ENCODE peak calls at places on chromosomes 1 and 21, in ten cellular contexts. V is stimulated activated CD8-positive, alpha-beta memory T cell treated with anti-CD3 and anti-CD28 coated beads, Interleukin-2, amount 100 ng/mL, for 48 hours; F is activated T-helper 1 cell treated with Interleukin-2 at 50 U/mL for 16 hours; O is substantia nigra; X is skeletal muscle cell; U is NCI-H2107; C is NCI-H2029 treated with DMSO at 0.1 percent for 48 hours; N is hypothalamus; B is BE2C; K is iris pigment epithelial cell. P is an unnamed sample.

GRCh38 chr1:187409341-187409740 is 580.6 kb downstream of the PLA2G4A start:
- DNase-seq in U (no peak), O (no peak), V (no peak), B (no peak), C (no peak), X (no peak), K (peak), N (no peak), F (no peak), P (no peak)

GRCh38 chr1:179083031-179083345 is 1.1 kb downstream of the TOR3A start:
- DNase-seq in C (no peak), V (no peak), N (no peak), O (no peak), X (no peak), F (no peak), K (peak), U (no peak), B (no peak), P (no peak)

GRCh38 chr1:15337656-15338402 is 71.9 kb upstream of the EFHD2 start:
- DNase-seq in K (peak), C (no peak), X (peak), N (no peak), F (no peak), O (no peak), V (no peak), B (no peak), U (no peak), P (no peak)

GRCh38 chr1:228488818-228489674 is 1.9 kb downstream of the RNF187 start:
- DNase-seq in X (no peak), N (no peak), F (no peak), K (no peak), V (no peak), B (no peak), O (no peak), U (no peak), C (no peak), P (no peak)

GRCh38 chr1:176949033-176949662 is 215.4 kb downstream of the ASTN1 start:
- DNase-seq in V (peak), X (no peak), O (no peak), C (no peak), B (peak), N (no peak), U (no peak), K (peak), F (no peak), P (no peak)

GRCh38 chr21:42942244-42942643 is 16.8 kb upstream of the ERVH48-1 start:
- DNase-seq in U (no peak), C (no peak), O (no peak), K (no peak), F (no peak), V (no peak), X (no peak), N (no peak), B (no peak), P (no peak)

GRCh38 chr1:17207046-17207445 is 2.1 kb downstream of the PADI1 start:
- DNase-seq in N (peak), X (no peak), C (peak), F (no peak), O (peak), B (no peak), U (no peak), K (no peak), V (no peak), P (peak)

GRCh38 chr1:51963592-51964308 is 26.8 kb downstream of the RAB3B start:
- DNase-seq in N (no peak), X (no peak), O (no peak), K (no peak), C (peak), V (no peak), F (no peak), B (no peak), U (peak), P (no peak)

GRCh38 chr1:214220891-214221290 is 60.1 kb upstream of the SMYD2 start:
- DNase-seq in O (no peak), F (no peak), K (no peak), C (no peak), V (no peak), B (no peak), X (no peak), N (no peak), U (no peak), P (no peak)

GRCh38 chr1:115210302-115210711 is 121.0 kb upstream of the TSPAN2 start:
- DNase-seq in X (no peak), B (no peak), C (no peak), V (no peak), O (no peak), K (peak), N (no peak), U (no peak), F (no peak), P (no peak)